ENCODE peak calls at places on chromosome 5, in nine cellular contexts. W is lower lobe of right lung; N is mammary epithelial cell; S is CD4-positive, alpha-beta T cell; C is HT-29; J is NCI-H2081; G is iris pigment epithelial cell; V is M059J; T is activated T-cell treated with anti-CD3 and anti-CD28 coated beads for 24 hours. H is an unnamed sample.

GRCh38 chr5:175133185-175133584 is 310.8 kb downstream of the DRD1 start:
- DNase-seq in W (no peak), N (no peak), S (no peak), C (no peak), J (no peak), G (no peak), V (no peak), T (no peak), H (no peak)

GRCh38 chr5:15233566-15233965 is 266.4 kb upstream of the FBXL7 start:
- DNase-seq in W (no peak), N (no peak), S (no peak), C (no peak), J (no peak), G (peak), V (no peak), T (no peak), H (no peak)

GRCh38 chr5:116084231-116084630 is 594 bp upstream of the COMMD10 start:
- DNase-seq in W (no peak), N (peak), S (peak), C (no peak), J (peak), G (peak), V (no peak), T (no peak), H (peak)

GRCh38 chr5:119420173-119420572 is 32.1 kb upstream of the HSD17B4 start:
- DNase-seq in W (no peak), N (peak), S (no peak), C (peak), J (no peak), G (no peak), V (peak), T (no peak), H (no peak)

GRCh38 chr5:167743685-167744084 is 547.8 kb upstream of the WWC1 start:
- DNase-seq in W (no peak), N (peak), S (no peak), C (no peak), J (no peak), G (peak), V (peak), T (no peak), H (no peak)

GRCh38 chr5:114393159-114393558 is 31.3 kb downstream of the KCNN2 start:
- DNase-seq in W (no peak), N (no peak), S (no peak), C (no peak), J (no peak), G (no peak), V (no peak), T (no peak), H (no peak)

GRCh38 chr5:111739423-111739822 is 17.6 kb downstream of the NREP start:
- DNase-seq in W (no peak), N (no peak), S (no peak), C (no peak), J (no peak), G (no peak), V (no peak), T (no peak), H (no peak)

GRCh38 chr5:122429545-122430327 is 117.7 kb downstream of the SNCAIP start:
- DNase-seq in W (no peak), N (no peak), S (no peak), C (no peak), J (no peak), G (no peak), V (no peak), T (no peak), H (no peak)

GRCh38 chr5:175803254-175803653 is 68.1 kb upstream of the CPLX2 start:
- DNase-seq in W (no peak), N (no peak), S (no peak), C (no peak), J (no peak), G (no peak), V (no peak), T (no peak), H (no peak)

GRCh38 chr5:29518176-29518575 is 1675.3 kb upstream of the CDH6 start:
- DNase-seq in W (no peak), N (no peak), S (no peak), C (no peak), J (no peak), G (no peak), V (no peak), T (no peak), H (no peak)

GRCh38 chr5:112077180-112077579 is 320.2 kb upstream of the NREP start:
- DNase-seq in W (no peak), N (no peak), S (no peak), C (no peak), J (no peak), G (peak), V (peak), T (no peak), H (no peak)

GRCh38 chr5:128083811-128084227 is 253 bp downstream of the SLC12A2 start:
- DNase-seq in W (no peak), N (no peak), S (no peak), C (no peak), J (peak), G (peak), V (no peak), T (no peak), H (no peak)

GRCh38 chr5:136330353-136330913 is 34.9 kb downstream of the TRPC7 start:
- DNase-seq in W (no peak), N (no peak), S (no peak), C (no peak), J (no peak), G (no peak), V (no peak), T (no peak), H (no peak)

GRCh38 chr5:111670826-111671492 is 86.0 kb downstream of the NREP start:
- DNase-seq in W (no peak), N (peak), S (no peak), C (peak), J (no peak), G (peak), V (peak), T (no peak), H (no peak)

GRCh38 chr5:61333351-61334223 is 1.5 kb downstream of the ZSWIM6 start:
- DNase-seq in W (peak), N (peak), S (peak), C (peak), J (peak), G (no peak), V (peak), T (no peak), H (peak)

GRCh38 chr5:157555031-157555640 is 20.4 kb downstream of the ADAM19 start:
- DNase-seq in W (no peak), N (no peak), S (no peak), C (no peak), J (no peak), G (no peak), V (no peak), T (no peak), H (no peak)

GRCh38 chr5:6603643-6604042 is 29.2 kb downstream of the NSUN2 start:
- DNase-seq in W (peak), N (no peak), S (no peak), C (no peak), J (no peak), G (no peak), V (no peak), T (no peak), H (peak)

GRCh38 chr5:40429258-40430111 is 250.2 kb upstream of the PTGER4 start:
- DNase-seq in W (no peak), N (peak), S (no peak), C (no peak), J (no peak), G (peak), V (peak), T (no peak), H (no peak)

GRCh38 chr5:179161901-179162300 is 101.7 kb downstream of the ZNF354C start:
- DNase-seq in W (peak), N (no peak), S (no peak), C (no peak), J (no peak), G (no peak), V (no peak), T (no peak), H (no peak)

GRCh38 chr5:59037041-59037440 is 454.2 kb downstream of the RAB3C start:
- DNase-seq in W (no peak), N (no peak), S (no peak), C (no peak), J (no peak), G (no peak), V (no peak), T (no peak), H (no peak)

GRCh38 chr5:115450741-115451140 is 93.8 kb downstream of the FEM1C start:
- DNase-seq in W (no peak), N (peak), S (no peak), C (no peak), J (no peak), G (peak), V (peak), T (no peak), H (no peak)

GRCh38 chr5:9437741-9438240 is 108.1 kb downstream of the SEMA5A start:
- DNase-seq in W (no peak), N (peak), S (no peak), C (no peak), J (no peak), G (peak), V (peak), T (no peak), H (no peak)

GRCh38 chr5:78717674-78718073 is 69.1 kb upstream of the LHFPL2 start:
- DNase-seq in W (no peak), N (no peak), S (no peak), C (no peak), J (no peak), G (peak), V (no peak), T (no peak), H (no peak)

GRCh38 chr5:58088941-58089340 is 370.9 kb downstream of the PLK2 start:
- DNase-seq in W (no peak), N (no peak), S (no peak), C (peak), J (no peak), G (peak), V (no peak), T (no peak), H (no peak)

GRCh38 chr5:173324115-173325001 is 3.9 kb downstream of the STC2 start:
- DNase-seq in W (peak), N (no peak), S (no peak), C (no peak), J (no peak), G (no peak), V (no peak), T (no peak), H (no peak)

GRCh38 chr5:59569608-59570334 is 323.8 kb downstream of the PDE4D start:
- DNase-seq in W (no peak), N (no peak), S (no peak), C (no peak), J (no peak), G (no peak), V (peak), T (no peak), H (no peak)

GRCh38 chr5:154850255-154851062 is at the start of gene FAXDC2:
- DNase-seq in W (peak), N (peak), S (no peak), C (no peak), J (no peak), G (peak), V (peak), T (no peak), H (no peak)

GRCh38 chr5:90170231-90170630 is 239.3 kb downstream of the CETN3 start:
- DNase-seq in W (no peak), N (no peak), S (no peak), C (no peak), J (peak), G (no peak), V (no peak), T (no peak), H (no peak)

GRCh38 chr5:67581203-67581602 is 384.6 kb upstream of the CD180 start:
- DNase-seq in W (no peak), N (peak), S (no peak), C (no peak), J (no peak), G (peak), V (peak), T (no peak), H (no peak)

GRCh38 chr5:127012933-127013332 is 17.4 kb downstream of the MARCHF3 start:
- DNase-seq in W (no peak), N (peak), S (no peak), C (no peak), J (no peak), G (peak), V (peak), T (no peak), H (no peak)

GRCh38 chr5:172417983-172418630 is 36.2 kb downstream of the SH3PXD2B start:
- DNase-seq in W (peak), N (peak), S (no peak), C (no peak), J (no peak), G (peak), V (peak), T (no peak), H (peak)

GRCh38 chr5:132962429-132962928 is 955 bp downstream of the AFF4 start:
- DNase-seq in W (no peak), N (peak), S (no peak), C (peak), J (peak), G (peak), V (peak), T (no peak), H (no peak)

GRCh38 chr5:27906911-27907590 is 868.7 kb upstream of the CDH9 start:
- DNase-seq in W (no peak), N (peak), S (no peak), C (peak), J (no peak), G (peak), V (peak), T (no peak), H (no peak)

GRCh38 chr5:146006470-146006869 is 70.1 kb downstream of the SH3RF2 start:
- DNase-seq in W (no peak), N (no peak), S (no peak), C (no peak), J (no peak), G (no peak), V (no peak), T (no peak), H (no peak)

GRCh38 chr5:81782811-81783210 is 31.9 kb upstream of the SSBP2 start:
- DNase-seq in W (no peak), N (no peak), S (no peak), C (no peak), J (no peak), G (peak), V (peak), T (no peak), H (no peak)

H was measured in left lung.